ENCODE peak calls at places on chromosome X, in ten cellular contexts. One of them, this sample, is unnamed.

GRCh38 chrX:120358687-120359086 is 3.2 kb upstream of the ATP1B4 start:
- DNase-seq in fibroblast of the aortic adventitia: peak
- DNase-seq in foreskin fibroblast: peak
- DNase-seq in colonic mucosa: no peak
- DNase-seq in OCI-LY7: no peak
- DNase-seq in WERI-Rb-1: no peak
- DNase-seq in glutamatergic neuron: peak
- DNase-seq in AG10803: peak
- DNase-seq in CD4-positive, alpha-beta T cell: no peak
- DNase-seq in GM10248: no peak
- DNase-seq in this sample: no peak

GRCh38 chrX:99914676-99915075 is 495.4 kb downstream of the PCDH19 start:
- DNase-seq in fibroblast of the aortic adventitia: peak
- DNase-seq in foreskin fibroblast: no peak
- DNase-seq in colonic mucosa: no peak
- DNase-seq in OCI-LY7: no peak
- DNase-seq in WERI-Rb-1: no peak
- DNase-seq in glutamatergic neuron: no peak
- DNase-seq in AG10803: no peak
- DNase-seq in CD4-positive, alpha-beta T cell: no peak
- DNase-seq in GM10248: no peak
- DNase-seq in this sample: no peak

GRCh38 chrX:3712080-3712869 is 1.2 kb downstream of the PRKX start:
- DNase-seq in fibroblast of the aortic adventitia: peak
- DNase-seq in foreskin fibroblast: peak
- DNase-seq in colonic mucosa: peak
- DNase-seq in OCI-LY7: peak
- DNase-seq in WERI-Rb-1: peak
- DNase-seq in glutamatergic neuron: peak
- DNase-seq in AG10803: peak
- DNase-seq in CD4-positive, alpha-beta T cell: no peak
- DNase-seq in GM10248: no peak
- DNase-seq in this sample: no peak

GRCh38 chrX:13387656-13388421 is 68.0 kb upstream of the ATXN3L start:
- DNase-seq in fibroblast of the aortic adventitia: peak
- DNase-seq in foreskin fibroblast: peak
- DNase-seq in colonic mucosa: no peak
- DNase-seq in OCI-LY7: no peak
- DNase-seq in WERI-Rb-1: no peak
- DNase-seq in glutamatergic neuron: no peak
- DNase-seq in AG10803: peak
- DNase-seq in CD4-positive, alpha-beta T cell: no peak
- DNase-seq in GM10248: no peak
- DNase-seq in this sample: no peak

GRCh38 chrX:126552313-126553022 is at the start of gene DCAF12L1:
- DNase-seq in fibroblast of the aortic adventitia: no peak
- DNase-seq in foreskin fibroblast: no peak
- DNase-seq in colonic mucosa: no peak
- DNase-seq in OCI-LY7: no peak
- DNase-seq in WERI-Rb-1: no peak
- DNase-seq in glutamatergic neuron: peak
- DNase-seq in AG10803: no peak
- DNase-seq in CD4-positive, alpha-beta T cell: no peak
- DNase-seq in GM10248: no peak
- DNase-seq in this sample: peak

GRCh38 chrX:149129767-149130166 is 375.3 kb downstream of the IDS start:
- DNase-seq in fibroblast of the aortic adventitia: no peak
- DNase-seq in foreskin fibroblast: no peak
- DNase-seq in colonic mucosa: no peak
- DNase-seq in OCI-LY7: no peak
- DNase-seq in WERI-Rb-1: no peak
- DNase-seq in glutamatergic neuron: no peak
- DNase-seq in AG10803: no peak
- DNase-seq in CD4-positive, alpha-beta T cell: no peak
- DNase-seq in GM10248: no peak
- DNase-seq in this sample: no peak

GRCh38 chrX:77493677-77494553 is 46.7 kb downstream of the FGF16 start:
- DNase-seq in fibroblast of the aortic adventitia: peak
- DNase-seq in foreskin fibroblast: peak
- DNase-seq in colonic mucosa: no peak
- DNase-seq in OCI-LY7: no peak
- DNase-seq in WERI-Rb-1: peak
- DNase-seq in glutamatergic neuron: peak
- DNase-seq in AG10803: peak
- DNase-seq in CD4-positive, alpha-beta T cell: no peak
- DNase-seq in GM10248: no peak
- DNase-seq in this sample: peak

GRCh38 chrX:54248309-54248708 is 65.3 kb upstream of the FAM120C start:
- DNase-seq in fibroblast of the aortic adventitia: peak
- DNase-seq in foreskin fibroblast: peak
- DNase-seq in colonic mucosa: no peak
- DNase-seq in OCI-LY7: peak
- DNase-seq in WERI-Rb-1: no peak
- DNase-seq in glutamatergic neuron: no peak
- DNase-seq in AG10803: peak
- DNase-seq in CD4-positive, alpha-beta T cell: no peak
- DNase-seq in GM10248: peak
- DNase-seq in this sample: no peak

GRCh38 chrX:119880552-119881437 is 9.2 kb downstream of the NDUFA1 start:
- DNase-seq in fibroblast of the aortic adventitia: peak
- DNase-seq in foreskin fibroblast: peak
- DNase-seq in colonic mucosa: peak
- DNase-seq in OCI-LY7: peak
- DNase-seq in WERI-Rb-1: peak
- DNase-seq in glutamatergic neuron: peak
- DNase-seq in AG10803: peak
- DNase-seq in CD4-positive, alpha-beta T cell: peak
- DNase-seq in GM10248: peak
- DNase-seq in this sample: no peak

GRCh38 chrX:153909024-153909979 is 4.8 kb downstream of the AVPR2 start:
- DNase-seq in fibroblast of the aortic adventitia: no peak
- DNase-seq in foreskin fibroblast: no peak
- DNase-seq in colonic mucosa: no peak
- DNase-seq in OCI-LY7: no peak
- DNase-seq in WERI-Rb-1: peak
- DNase-seq in glutamatergic neuron: peak
- DNase-seq in AG10803: no peak
- DNase-seq in CD4-positive, alpha-beta T cell: no peak
- DNase-seq in GM10248: peak
- DNase-seq in this sample: peak

GRCh38 chrX:17525762-17526555 is 151.0 kb downstream of the NHS start:
- DNase-seq in fibroblast of the aortic adventitia: peak
- DNase-seq in foreskin fibroblast: peak
- DNase-seq in colonic mucosa: no peak
- DNase-seq in OCI-LY7: no peak
- DNase-seq in WERI-Rb-1: no peak
- DNase-seq in glutamatergic neuron: no peak
- DNase-seq in AG10803: peak
- DNase-seq in CD4-positive, alpha-beta T cell: no peak
- DNase-seq in GM10248: no peak
- DNase-seq in this sample: no peak

GRCh38 chrX:103215037-103215767 is at the start of gene BEX4:
- DNase-seq in fibroblast of the aortic adventitia: peak
- DNase-seq in foreskin fibroblast: peak
- DNase-seq in colonic mucosa: peak
- DNase-seq in OCI-LY7: no peak
- DNase-seq in WERI-Rb-1: peak
- DNase-seq in glutamatergic neuron: peak
- DNase-seq in AG10803: peak
- DNase-seq in CD4-positive, alpha-beta T cell: peak
- DNase-seq in GM10248: peak
- DNase-seq in this sample: peak

GRCh38 chrX:137424679-137425078 is 141.2 kb upstream of the ZIC3 start:
- DNase-seq in fibroblast of the aortic adventitia: no peak
- DNase-seq in foreskin fibroblast: no peak
- DNase-seq in colonic mucosa: no peak
- DNase-seq in OCI-LY7: no peak
- DNase-seq in WERI-Rb-1: no peak
- DNase-seq in glutamatergic neuron: no peak
- DNase-seq in AG10803: no peak
- DNase-seq in CD4-positive, alpha-beta T cell: no peak
- DNase-seq in GM10248: no peak
- DNase-seq in this sample: peak

GRCh38 chrX:70907900-70908299 is 611 bp downstream of the TEX11 start:
- DNase-seq in fibroblast of the aortic adventitia: no peak
- DNase-seq in foreskin fibroblast: no peak
- DNase-seq in colonic mucosa: no peak
- DNase-seq in OCI-LY7: no peak
- DNase-seq in WERI-Rb-1: no peak
- DNase-seq in glutamatergic neuron: no peak
- DNase-seq in AG10803: no peak
- DNase-seq in CD4-positive, alpha-beta T cell: no peak
- DNase-seq in GM10248: no peak
- DNase-seq in this sample: no peak

GRCh38 chrX:96753230-96753629 is 68.6 kb downstream of the DIAPH2 start:
- DNase-seq in fibroblast of the aortic adventitia: no peak
- DNase-seq in foreskin fibroblast: no peak
- DNase-seq in colonic mucosa: no peak
- DNase-seq in OCI-LY7: no peak
- DNase-seq in WERI-Rb-1: no peak
- DNase-seq in glutamatergic neuron: no peak
- DNase-seq in AG10803: no peak
- DNase-seq in CD4-positive, alpha-beta T cell: no peak
- DNase-seq in GM10248: no peak
- DNase-seq in this sample: no peak

GRCh38 chrX:24190500-24191156 is 41.1 kb downstream of the ZFX start:
- DNase-seq in fibroblast of the aortic adventitia: peak
- DNase-seq in foreskin fibroblast: peak
- DNase-seq in colonic mucosa: no peak
- DNase-seq in OCI-LY7: no peak
- DNase-seq in WERI-Rb-1: no peak
- DNase-seq in glutamatergic neuron: no peak
- DNase-seq in AG10803: peak
- DNase-seq in CD4-positive, alpha-beta T cell: no peak
- DNase-seq in GM10248: no peak
- DNase-seq in this sample: no peak

GRCh38 chrX:57121162-57121741 is at the start of gene SPIN2B:
- DNase-seq in fibroblast of the aortic adventitia: peak
- DNase-seq in foreskin fibroblast: peak
- DNase-seq in colonic mucosa: peak
- DNase-seq in OCI-LY7: peak
- DNase-seq in WERI-Rb-1: peak
- DNase-seq in glutamatergic neuron: peak
- DNase-seq in AG10803: peak
- DNase-seq in CD4-positive, alpha-beta T cell: peak
- DNase-seq in GM10248: peak
- DNase-seq in this sample: peak

GRCh38 chrX:12307961-12308360 is 169.7 kb downstream of the FRMPD4 start:
- DNase-seq in fibroblast of the aortic adventitia: no peak
- DNase-seq in foreskin fibroblast: no peak
- DNase-seq in colonic mucosa: no peak
- DNase-seq in OCI-LY7: no peak
- DNase-seq in WERI-Rb-1: no peak
- DNase-seq in glutamatergic neuron: no peak
- DNase-seq in AG10803: no peak
- DNase-seq in CD4-positive, alpha-beta T cell: no peak
- DNase-seq in GM10248: no peak
- DNase-seq in this sample: no peak

GRCh38 chrX:80181079-80181478 is 166.5 kb downstream of the TBX22 start:
- DNase-seq in fibroblast of the aortic adventitia: peak
- DNase-seq in foreskin fibroblast: no peak
- DNase-seq in colonic mucosa: no peak
- DNase-seq in OCI-LY7: no peak
- DNase-seq in WERI-Rb-1: no peak
- DNase-seq in glutamatergic neuron: no peak
- DNase-seq in AG10803: no peak
- DNase-seq in CD4-positive, alpha-beta T cell: no peak
- DNase-seq in GM10248: no peak
- DNase-seq in this sample: peak
- TF ChIP-seq CTCF in fibroblast of the aortic adventitia: peak
- TF ChIP-seq CTCF in foreskin fibroblast: no peak
- TF ChIP-seq CTCF in colonic mucosa: peak
- TF ChIP-seq CTCF in OCI-LY7: peak
- TF ChIP-seq CTCF in WERI-Rb-1: peak
- TF ChIP-seq CTCF in glutamatergic neuron: peak
- TF ChIP-seq CTCF in AG10803: no peak
- TF ChIP-seq CTCF in CD4-positive, alpha-beta T cell: no peak
- TF ChIP-seq CTCF in GM10248: no peak
- TF ChIP-seq CTCF in this sample: peak

DNA sequence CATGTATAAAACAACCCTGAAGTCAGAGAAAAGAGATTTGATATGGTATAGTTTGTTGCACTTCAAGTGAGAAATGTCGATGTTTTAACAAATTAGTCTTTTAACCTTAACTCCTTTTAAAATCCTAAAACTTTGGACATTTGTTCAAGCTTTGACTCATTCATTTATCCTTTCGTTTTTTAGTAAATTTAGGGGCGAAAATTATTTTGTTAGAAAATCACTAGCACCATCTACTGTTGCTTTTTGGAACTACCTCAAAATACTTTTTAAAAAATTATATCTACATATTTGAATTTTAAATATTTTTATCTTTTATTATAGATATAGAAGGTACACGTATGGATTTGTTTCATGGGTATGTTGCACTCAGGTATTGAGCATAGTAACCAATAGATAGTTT is 165.1 kb upstream of the POF1B start:
- DNase-seq in fibroblast of the aortic adventitia: peak
- DNase-seq in foreskin fibroblast: peak
- DNase-seq in colonic mucosa: no peak
- DNase-seq in OCI-LY7: no peak
- DNase-seq in WERI-Rb-1: no peak
- DNase-seq in glutamatergic neuron: no peak
- DNase-seq in AG10803: peak
- DNase-seq in CD4-positive, alpha-beta T cell: no peak
- DNase-seq in GM10248: no peak
- DNase-seq in this sample: no peak
- TF ChIP-seq CTCF in fibroblast of the aortic adventitia: peak
- TF ChIP-seq CTCF in foreskin fibroblast: no peak
- TF ChIP-seq CTCF in colonic mucosa: peak
- TF ChIP-seq CTCF in OCI-LY7: peak
- TF ChIP-seq CTCF in WERI-Rb-1: no peak
- TF ChIP-seq CTCF in glutamatergic neuron: peak
- TF ChIP-seq CTCF in AG10803: peak
- TF ChIP-seq CTCF in CD4-positive, alpha-beta T cell: no peak
- TF ChIP-seq CTCF in GM10248: no peak
- TF ChIP-seq CTCF in this sample: no peak

GRCh38 chrX:108699368-108699767 is 37.0 kb downstream of the IRS4 start:
- DNase-seq in fibroblast of the aortic adventitia: peak
- DNase-seq in foreskin fibroblast: peak
- DNase-seq in colonic mucosa: no peak
- DNase-seq in OCI-LY7: peak
- DNase-seq in WERI-Rb-1: no peak
- DNase-seq in glutamatergic neuron: no peak
- DNase-seq in AG10803: peak
- DNase-seq in CD4-positive, alpha-beta T cell: no peak
- DNase-seq in GM10248: peak
- DNase-seq in this sample: no peak
- TF ChIP-seq CTCF in fibroblast of the aortic adventitia: peak
- TF ChIP-seq CTCF in foreskin fibroblast: no peak
- TF ChIP-seq CTCF in colonic mucosa: peak
- TF ChIP-seq CTCF in OCI-LY7: peak
- TF ChIP-seq CTCF in WERI-Rb-1: peak
- TF ChIP-seq CTCF in glutamatergic neuron: peak
- TF ChIP-seq CTCF in AG10803: peak
- TF ChIP-seq CTCF in CD4-positive, alpha-beta T cell: no peak
- TF ChIP-seq CTCF in GM10248: peak
- TF ChIP-seq CTCF in this sample: no peak

DNA sequence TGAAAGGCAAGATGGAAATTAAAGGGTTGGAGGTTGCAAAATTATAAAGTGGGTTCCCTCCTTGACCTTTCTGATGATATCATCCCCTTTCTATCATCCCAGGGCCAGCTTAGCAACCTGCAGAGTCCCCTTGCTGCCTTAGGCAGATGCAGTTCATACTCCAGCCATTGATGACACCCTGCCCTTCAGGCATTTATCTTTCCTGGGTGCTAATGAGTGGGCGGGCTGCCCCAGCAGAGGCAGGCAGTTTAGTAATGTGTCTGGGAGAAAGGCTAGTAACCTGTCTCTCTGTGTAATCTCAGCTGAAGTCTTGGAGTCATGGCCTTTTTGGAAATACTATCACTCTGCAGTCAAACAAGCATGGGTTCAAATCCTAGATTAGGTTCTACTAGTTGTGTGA is 3.8 kb upstream of the FRMPD3 start:
- DNase-seq in fibroblast of the aortic adventitia: no peak
- DNase-seq in foreskin fibroblast: no peak
- DNase-seq in colonic mucosa: no peak
- DNase-seq in OCI-LY7: no peak
- DNase-seq in WERI-Rb-1: no peak
- DNase-seq in glutamatergic neuron: no peak
- DNase-seq in AG10803: no peak
- DNase-seq in CD4-positive, alpha-beta T cell: no peak
- DNase-seq in GM10248: no peak
- DNase-seq in this sample: no peak
- TF ChIP-seq CTCF in fibroblast of the aortic adventitia: no peak
- TF ChIP-seq CTCF in foreskin fibroblast: no peak
- TF ChIP-seq CTCF in colonic mucosa: no peak
- TF ChIP-seq CTCF in OCI-LY7: no peak
- TF ChIP-seq CTCF in WERI-Rb-1: no peak
- TF ChIP-seq CTCF in glutamatergic neuron: no peak
- TF ChIP-seq CTCF in AG10803: no peak
- TF ChIP-seq CTCF in CD4-positive, alpha-beta T cell: no peak
- TF ChIP-seq CTCF in GM10248: no peak
- TF ChIP-seq CTCF in this sample: no peak

This sample was measured in WTC11.